ENCODE peak calls at places on chromosomes 7 and 10, in four cellular contexts. One of them, this sample, is unnamed.

GRCh38 chr10:112000466-112000865 is 183.1 kb downstream of the GPAM start:
- DNase-seq in activated CD8-positive, alpha-beta memory T cell treated with anti-CD3 and anti-CD28 coated beads, Interleukin-2, amount 50 U/mL, for 48 hours: no peak
- DNase-seq in PC-9: no peak
- DNase-seq in GM03348: peak
- DNase-seq in this sample: no peak

GRCh38 chr7:136278057-136278456 is 300.9 kb upstream of the MTPN start:
- DNase-seq in PC-9: no peak
- DNase-seq in GM03348: no peak
- DNase-seq in activated CD8-positive, alpha-beta memory T cell treated with anti-CD3 and anti-CD28 coated beads, Interleukin-2, amount 50 U/mL, for 48 hours: no peak
- DNase-seq in this sample: no peak

GRCh38 chr10:111161109-111161874 is 84.5 kb downstream of the ADRA2A start:
- DNase-seq in GM03348: no peak
- DNase-seq in PC-9: no peak
- DNase-seq in activated CD8-positive, alpha-beta memory T cell treated with anti-CD3 and anti-CD28 coated beads, Interleukin-2, amount 50 U/mL, for 48 hours: no peak
- DNase-seq in this sample: no peak

GRCh38 chr7:157757211-157757610 is 420.4 kb downstream of the DNAJB6 start:
- DNase-seq in PC-9: no peak
- DNase-seq in GM03348: no peak
- DNase-seq in activated CD8-positive, alpha-beta memory T cell treated with anti-CD3 and anti-CD28 coated beads, Interleukin-2, amount 50 U/mL, for 48 hours: no peak
- DNase-seq in this sample: no peak

GRCh38 chr10:114513397-114513796 is 109.1 kb upstream of the AFAP1L2 start:
- DNase-seq in PC-9: no peak
- DNase-seq in GM03348: no peak
- DNase-seq in activated CD8-positive, alpha-beta memory T cell treated with anti-CD3 and anti-CD28 coated beads, Interleukin-2, amount 50 U/mL, for 48 hours: no peak
- DNase-seq in this sample: no peak

GRCh38 chr7:28865494-28866257 is 92.5 kb downstream of the TRIL start:
- DNase-seq in activated CD8-positive, alpha-beta memory T cell treated with anti-CD3 and anti-CD28 coated beads, Interleukin-2, amount 50 U/mL, for 48 hours: no peak
- DNase-seq in PC-9: no peak
- DNase-seq in GM03348: no peak
- DNase-seq in this sample: no peak

GRCh38 chr10:84818956-84819355 is 490.6 kb downstream of the CCSER2 start:
- DNase-seq in activated CD8-positive, alpha-beta memory T cell treated with anti-CD3 and anti-CD28 coated beads, Interleukin-2, amount 50 U/mL, for 48 hours: no peak
- DNase-seq in PC-9: no peak
- DNase-seq in GM03348: no peak
- DNase-seq in this sample: no peak

GRCh38 chr7:29369909-29370488 is 175.4 kb downstream of the CHN2 start:
- DNase-seq in GM03348: no peak
- DNase-seq in PC-9: no peak
- DNase-seq in activated CD8-positive, alpha-beta memory T cell treated with anti-CD3 and anti-CD28 coated beads, Interleukin-2, amount 50 U/mL, for 48 hours: no peak
- DNase-seq in this sample: no peak

GRCh38 chr7:114392686-114393085 is 21.9 kb upstream of the FOXP2 start:
- DNase-seq in GM03348: no peak
- DNase-seq in PC-9: no peak
- DNase-seq in activated CD8-positive, alpha-beta memory T cell treated with anti-CD3 and anti-CD28 coated beads, Interleukin-2, amount 50 U/mL, for 48 hours: no peak
- DNase-seq in this sample: no peak

GRCh38 chr10:64699244-64699643 is 1178.0 kb downstream of the REEP3 start:
- DNase-seq in GM03348: no peak
- DNase-seq in activated CD8-positive, alpha-beta memory T cell treated with anti-CD3 and anti-CD28 coated beads, Interleukin-2, amount 50 U/mL, for 48 hours: no peak
- DNase-seq in PC-9: no peak
- DNase-seq in this sample: no peak

GRCh38 chr7:151051108-151051507 is 2.8 kb downstream of the ASIC3 start:
- DNase-seq in activated CD8-positive, alpha-beta memory T cell treated with anti-CD3 and anti-CD28 coated beads, Interleukin-2, amount 50 U/mL, for 48 hours: peak
- DNase-seq in GM03348: peak
- DNase-seq in PC-9: no peak
- DNase-seq in this sample: no peak

GRCh38 chr10:17229717-17229966 is 1.6 kb downstream of the VIM start:
- DNase-seq in activated CD8-positive, alpha-beta memory T cell treated with anti-CD3 and anti-CD28 coated beads, Interleukin-2, amount 50 U/mL, for 48 hours: peak
- DNase-seq in GM03348: no peak
- DNase-seq in PC-9: no peak
- DNase-seq in this sample: no peak

GRCh38 chr10:74055383-74056065 is 57.6 kb downstream of the VCL start:
- DNase-seq in PC-9: no peak
- DNase-seq in activated CD8-positive, alpha-beta memory T cell treated with anti-CD3 and anti-CD28 coated beads, Interleukin-2, amount 50 U/mL, for 48 hours: no peak
- DNase-seq in GM03348: no peak
- DNase-seq in this sample: no peak

GRCh38 chr7:81410471-81411117 is 359.3 kb downstream of the HGF start:
- DNase-seq in activated CD8-positive, alpha-beta memory T cell treated with anti-CD3 and anti-CD28 coated beads, Interleukin-2, amount 50 U/mL, for 48 hours: no peak
- DNase-seq in GM03348: no peak
- DNase-seq in PC-9: no peak
- DNase-seq in this sample: no peak

GRCh38 chr10:102646610-102647432 is 2.5 kb downstream of the TRIM8 start:
- DNase-seq in GM03348: peak
- DNase-seq in PC-9: no peak
- DNase-seq in activated CD8-positive, alpha-beta memory T cell treated with anti-CD3 and anti-CD28 coated beads, Interleukin-2, amount 50 U/mL, for 48 hours: no peak
- DNase-seq in this sample: no peak

GRCh38 chr7:12110425-12110824 is 100.7 kb upstream of the TMEM106B start:
- DNase-seq in GM03348: no peak
- DNase-seq in activated CD8-positive, alpha-beta memory T cell treated with anti-CD3 and anti-CD28 coated beads, Interleukin-2, amount 50 U/mL, for 48 hours: no peak
- DNase-seq in PC-9: no peak
- DNase-seq in this sample: no peak

GRCh38 chr10:88456730-88457129 is 126.4 kb downstream of the RNLS start:
- DNase-seq in PC-9: no peak
- DNase-seq in activated CD8-positive, alpha-beta memory T cell treated with anti-CD3 and anti-CD28 coated beads, Interleukin-2, amount 50 U/mL, for 48 hours: no peak
- DNase-seq in GM03348: peak
- DNase-seq in this sample: no peak

GRCh38 chr7:106346678-106347217 is 62.0 kb upstream of the NAMPT start:
- DNase-seq in PC-9: peak
- DNase-seq in activated CD8-positive, alpha-beta memory T cell treated with anti-CD3 and anti-CD28 coated beads, Interleukin-2, amount 50 U/mL, for 48 hours: no peak
- DNase-seq in GM03348: peak
- DNase-seq in this sample: no peak

This sample was measured in left lobe of liver.